ENCODE peak calls at places on chromosomes 13 and 19, in nine cellular contexts. One of them, this sample, is unnamed.

GRCh38 chr13:90154311-90154960 is 1193.1 kb upstream of the MIR17HG start:
- ATAC-seq in Right ventricle myocardium superior: no peak
- ATAC-seq in right lobe of liver: no peak
- ATAC-seq in aorta: no peak
- ATAC-seq in left lung: no peak
- ATAC-seq in heart right ventricle: no peak
- ATAC-seq in stimulated activated naive CD8-positive, alpha-beta T cell treated with anti-CD3 and anti-CD28 coated beads, Interleukin-15, amount 100 ng/mL, for 72 hours: no peak
- ATAC-seq in activated CD8-positive, alpha-beta memory T cell treated with anti-CD3 and anti-CD28 coated beads, Interleukin-2, amount 10 ng/mL, durations not matched to agents 7 days and 5 days: no peak
- ATAC-seq in activated naive CD8-positive, alpha-beta T cell treated with anti-CD3 and anti-CD28 coated beads, Interleukin-2, amount 50 U/mL, for 24 hours: no peak
- ATAC-seq in this sample: no peak

GRCh38 chr19:39533003-39533512 is 406 bp upstream of the EID2B start:
- ATAC-seq in activated naive CD8-positive, alpha-beta T cell treated with anti-CD3 and anti-CD28 coated beads, Interleukin-2, amount 50 U/mL, for 24 hours: peak
- ATAC-seq in aorta: peak
- ATAC-seq in left lung: no peak
- ATAC-seq in stimulated activated naive CD8-positive, alpha-beta T cell treated with anti-CD3 and anti-CD28 coated beads, Interleukin-15, amount 100 ng/mL, for 72 hours: peak
- ATAC-seq in right lobe of liver: no peak
- ATAC-seq in activated CD8-positive, alpha-beta memory T cell treated with anti-CD3 and anti-CD28 coated beads, Interleukin-2, amount 10 ng/mL, durations not matched to agents 7 days and 5 days: peak
- ATAC-seq in heart right ventricle: peak
- ATAC-seq in Right ventricle myocardium superior: peak
- ATAC-seq in this sample: peak

GRCh38 chr13:31350560-31350959 is 150.8 kb downstream of the B3GLCT start:
- ATAC-seq in left lung: no peak
- ATAC-seq in stimulated activated naive CD8-positive, alpha-beta T cell treated with anti-CD3 and anti-CD28 coated beads, Interleukin-15, amount 100 ng/mL, for 72 hours: no peak
- ATAC-seq in aorta: no peak
- ATAC-seq in heart right ventricle: no peak
- ATAC-seq in activated CD8-positive, alpha-beta memory T cell treated with anti-CD3 and anti-CD28 coated beads, Interleukin-2, amount 10 ng/mL, durations not matched to agents 7 days and 5 days: no peak
- ATAC-seq in Right ventricle myocardium superior: no peak
- ATAC-seq in right lobe of liver: no peak
- ATAC-seq in activated naive CD8-positive, alpha-beta T cell treated with anti-CD3 and anti-CD28 coated beads, Interleukin-2, amount 50 U/mL, for 24 hours: no peak
- ATAC-seq in this sample: no peak

GRCh38 chr19:13098291-13099072 is 4.2 kb downstream of the LYL1 start:
- ATAC-seq in aorta: no peak
- ATAC-seq in stimulated activated naive CD8-positive, alpha-beta T cell treated with anti-CD3 and anti-CD28 coated beads, Interleukin-15, amount 100 ng/mL, for 72 hours: no peak
- ATAC-seq in heart right ventricle: no peak
- ATAC-seq in Right ventricle myocardium superior: peak
- ATAC-seq in left lung: peak
- ATAC-seq in activated naive CD8-positive, alpha-beta T cell treated with anti-CD3 and anti-CD28 coated beads, Interleukin-2, amount 50 U/mL, for 24 hours: no peak
- ATAC-seq in right lobe of liver: no peak
- ATAC-seq in activated CD8-positive, alpha-beta memory T cell treated with anti-CD3 and anti-CD28 coated beads, Interleukin-2, amount 10 ng/mL, durations not matched to agents 7 days and 5 days: no peak
- ATAC-seq in this sample: no peak

GRCh38 chr13:40352385-40352778 is 314.1 kb downstream of the FOXO1 start:
- ATAC-seq in aorta: peak
- ATAC-seq in stimulated activated naive CD8-positive, alpha-beta T cell treated with anti-CD3 and anti-CD28 coated beads, Interleukin-15, amount 100 ng/mL, for 72 hours: no peak
- ATAC-seq in activated CD8-positive, alpha-beta memory T cell treated with anti-CD3 and anti-CD28 coated beads, Interleukin-2, amount 10 ng/mL, durations not matched to agents 7 days and 5 days: no peak
- ATAC-seq in left lung: peak
- ATAC-seq in activated naive CD8-positive, alpha-beta T cell treated with anti-CD3 and anti-CD28 coated beads, Interleukin-2, amount 50 U/mL, for 24 hours: no peak
- ATAC-seq in heart right ventricle: peak
- ATAC-seq in Right ventricle myocardium superior: peak
- ATAC-seq in right lobe of liver: peak
- ATAC-seq in this sample: no peak

GRCh38 chr19:29939628-29940027 is 2.4 kb upstream of the URI1 start:
- ATAC-seq in right lobe of liver: no peak
- ATAC-seq in Right ventricle myocardium superior: no peak
- ATAC-seq in stimulated activated naive CD8-positive, alpha-beta T cell treated with anti-CD3 and anti-CD28 coated beads, Interleukin-15, amount 100 ng/mL, for 72 hours: no peak
- ATAC-seq in activated CD8-positive, alpha-beta memory T cell treated with anti-CD3 and anti-CD28 coated beads, Interleukin-2, amount 10 ng/mL, durations not matched to agents 7 days and 5 days: no peak
- ATAC-seq in heart right ventricle: no peak
- ATAC-seq in aorta: no peak
- ATAC-seq in left lung: no peak
- ATAC-seq in activated naive CD8-positive, alpha-beta T cell treated with anti-CD3 and anti-CD28 coated beads, Interleukin-2, amount 50 U/mL, for 24 hours: no peak
- ATAC-seq in this sample: no peak

GRCh38 chr13:42277618-42278276 is 5.8 kb downstream of the AKAP11 start:
- ATAC-seq in heart right ventricle: no peak
- ATAC-seq in stimulated activated naive CD8-positive, alpha-beta T cell treated with anti-CD3 and anti-CD28 coated beads, Interleukin-15, amount 100 ng/mL, for 72 hours: no peak
- ATAC-seq in Right ventricle myocardium superior: no peak
- ATAC-seq in right lobe of liver: no peak
- ATAC-seq in activated naive CD8-positive, alpha-beta T cell treated with anti-CD3 and anti-CD28 coated beads, Interleukin-2, amount 50 U/mL, for 24 hours: no peak
- ATAC-seq in left lung: no peak
- ATAC-seq in aorta: no peak
- ATAC-seq in activated CD8-positive, alpha-beta memory T cell treated with anti-CD3 and anti-CD28 coated beads, Interleukin-2, amount 10 ng/mL, durations not matched to agents 7 days and 5 days: no peak
- ATAC-seq in this sample: peak

GRCh38 chr13:98468352-98468751 is 108.6 kb downstream of the STK24 start:
- ATAC-seq in stimulated activated naive CD8-positive, alpha-beta T cell treated with anti-CD3 and anti-CD28 coated beads, Interleukin-15, amount 100 ng/mL, for 72 hours: no peak
- ATAC-seq in heart right ventricle: no peak
- ATAC-seq in right lobe of liver: no peak
- ATAC-seq in aorta: no peak
- ATAC-seq in activated CD8-positive, alpha-beta memory T cell treated with anti-CD3 and anti-CD28 coated beads, Interleukin-2, amount 10 ng/mL, durations not matched to agents 7 days and 5 days: no peak
- ATAC-seq in left lung: no peak
- ATAC-seq in Right ventricle myocardium superior: peak
- ATAC-seq in activated naive CD8-positive, alpha-beta T cell treated with anti-CD3 and anti-CD28 coated beads, Interleukin-2, amount 50 U/mL, for 24 hours: no peak
- ATAC-seq in this sample: no peak

GRCh38 chr19:44723299-44723951 is 24.5 kb downstream of the CEACAM16 start:
- ATAC-seq in left lung: peak
- ATAC-seq in aorta: peak
- ATAC-seq in right lobe of liver: peak
- ATAC-seq in Right ventricle myocardium superior: peak
- ATAC-seq in heart right ventricle: peak
- ATAC-seq in activated naive CD8-positive, alpha-beta T cell treated with anti-CD3 and anti-CD28 coated beads, Interleukin-2, amount 50 U/mL, for 24 hours: peak
- ATAC-seq in activated CD8-positive, alpha-beta memory T cell treated with anti-CD3 and anti-CD28 coated beads, Interleukin-2, amount 10 ng/mL, durations not matched to agents 7 days and 5 days: peak
- ATAC-seq in stimulated activated naive CD8-positive, alpha-beta T cell treated with anti-CD3 and anti-CD28 coated beads, Interleukin-15, amount 100 ng/mL, for 72 hours: peak
- ATAC-seq in this sample: peak

GRCh38 chr13:113034451-113035208 is 65.6 kb downstream of the MCF2L start:
- ATAC-seq in left lung: peak
- ATAC-seq in aorta: peak
- ATAC-seq in right lobe of liver: peak
- ATAC-seq in activated CD8-positive, alpha-beta memory T cell treated with anti-CD3 and anti-CD28 coated beads, Interleukin-2, amount 10 ng/mL, durations not matched to agents 7 days and 5 days: no peak
- ATAC-seq in activated naive CD8-positive, alpha-beta T cell treated with anti-CD3 and anti-CD28 coated beads, Interleukin-2, amount 50 U/mL, for 24 hours: no peak
- ATAC-seq in Right ventricle myocardium superior: peak
- ATAC-seq in heart right ventricle: peak
- ATAC-seq in stimulated activated naive CD8-positive, alpha-beta T cell treated with anti-CD3 and anti-CD28 coated beads, Interleukin-15, amount 100 ng/mL, for 72 hours: peak
- ATAC-seq in this sample: no peak

This sample was measured in activated T-helper 17 cell treated with anti-CD3 and anti-CD28 coated beads, Interleukin-2, amount 50 U/mL, for 72 hours.